ENCODE peak calls at places on chromosomes 12 and 14, in nine cellular contexts. T, N, R, P, I, O, C, D and Q are unnamed samples.

GRCh38 chr14:32230695-32231280 is 27.7 kb upstream of the RNU6-8 start:
- DNase-seq in T (no peak), N (no peak), R (no peak), P (no peak), I (no peak), O (no peak), C (no peak), D (no peak), Q (no peak)

GRCh38 chr14:100019156-100019882 is 45.9 kb upstream of the EVL start:
- DNase-seq in T (no peak), N (no peak), R (no peak), P (no peak), I (no peak), O (no peak), C (peak; percentile 20), D (no peak), Q (no peak)

GRCh38 chr12:121811434-121812319 is 7.9 kb downstream of the SETD1B start:
- DNase-seq in T (peak; percentile 59), N (peak; percentile 77), R (peak; percentile 83), P (peak; percentile 67), I (peak; percentile 77), O (no peak), C (peak; percentile 92), D (no peak), Q (peak; percentile 94)

GRCh38 chr14:57918791-57919190 is 52.9 kb upstream of the SLC35F4 start:
- DNase-seq in T (no peak), N (no peak), R (no peak), P (no peak), I (no peak), O (no peak), C (no peak), D (no peak), Q (no peak)

GRCh38 chr14:103688906-103689902 is 26.0 kb downstream of the XRCC3 start:
- DNase-seq in T (peak; percentile 8), N (no peak), R (peak; percentile 45), P (no peak), I (peak; percentile 59), O (no peak), C (no peak), D (no peak), Q (peak; percentile 84)

GRCh38 chr12:125187148-125187733 is 122.0 kb downstream of the AACS start:
- DNase-seq in T (no peak), N (no peak), R (no peak), P (no peak), I (no peak), O (no peak), C (peak; percentile 44), D (no peak), Q (no peak)

GRCh38 chr12:25052191-25053020 is 103.5 kb upstream of the BCAT1 start:
- DNase-seq in T (no peak), N (no peak), R (no peak), P (no peak), I (peak; percentile 31), O (no peak), C (peak; percentile 22), D (no peak), Q (peak; percentile 78)

GRCh38 chr14:96146131-96146771 is 58.4 kb upstream of the BDKRB2 start:
- DNase-seq in T (peak; percentile 65), N (peak; percentile 61), R (peak; percentile 61), P (peak; percentile 80), I (no peak), O (no peak), C (no peak), D (no peak), Q (no peak)

GRCh38 chr14:29310757-29311156 is 544.2 kb downstream of the FOXG1 start:
- DNase-seq in T (no peak), N (no peak), R (no peak), P (peak; percentile 12), I (no peak), O (no peak), C (no peak), D (no peak), Q (no peak)

GRCh38 chr14:68363841-68364711 is 428.8 kb downstream of the ZFP36L1 start:
- DNase-seq in T (no peak), N (no peak), R (no peak), P (peak; percentile 56), I (peak; percentile 26), O (no peak), C (peak; percentile 85), D (no peak), Q (peak; percentile 85)

GRCh38 chr14:93965287-93965821 is 11.0 kb downstream of the ASB2 start:
- DNase-seq in T (no peak), N (no peak), R (no peak), P (no peak), I (no peak), O (no peak), C (no peak), D (no peak), Q (no peak)

GRCh38 chr14:65745396-65746190 is 333.1 kb downstream of the FUT8 start:
- DNase-seq in T (no peak), N (no peak), R (no peak), P (no peak), I (no peak), O (no peak), C (peak; percentile 2), D (no peak), Q (no peak)

GRCh38 chr12:124201248-124201647 is 93.6 kb upstream of the RFLNA start:
- DNase-seq in T (no peak), N (no peak), R (no peak), P (no peak), I (no peak), O (no peak), C (no peak), D (no peak), Q (no peak)

GRCh38 chr12:69028941-69029729 is 96.2 kb upstream of the CPM start:
- DNase-seq in T (no peak), N (no peak), R (no peak), P (no peak), I (no peak), O (no peak), C (no peak), D (no peak), Q (no peak)

GRCh38 chr14:61573748-61574513 is 121.4 kb upstream of the HIF1A start:
- DNase-seq in T (no peak), N (no peak), R (no peak), P (no peak), I (no peak), O (no peak), C (no peak), D (no peak), Q (no peak)

GRCh38 chr14:28676481-28676880 is 90.1 kb upstream of the FOXG1 start:
- DNase-seq in T (no peak), N (no peak), R (no peak), P (peak; percentile 46), I (no peak), O (peak; percentile 63), C (no peak), D (no peak), Q (no peak)

GRCh38 chr12:118098911-118099671 is 4.7 kb downstream of the VSIG10 start:
- DNase-seq in T (no peak), N (no peak), R (no peak), P (no peak), I (peak; percentile 59), O (no peak), C (no peak), D (no peak), Q (no peak)

GRCh38 chr12:118102070-118102469 is 1.7 kb downstream of the VSIG10 start:
- DNase-seq in T (no peak), N (no peak), R (no peak), P (no peak), I (peak; percentile 35), O (no peak), C (no peak), D (peak; percentile 46), Q (no peak)

GRCh38 chr12:118102609-118103008 is 1.2 kb downstream of the VSIG10 start:
- DNase-seq in T (no peak), N (no peak), R (no peak), P (no peak), I (no peak), O (no peak), C (peak; percentile 35), D (no peak), Q (no peak)

GRCh38 chr12:118103231-118103600 is 595 bp downstream of the VSIG10 start:
- DNase-seq in T (no peak), N (no peak), R (peak; percentile 69), P (peak; percentile 43), I (peak; percentile 31), O (no peak), C (peak; percentile 69), D (no peak), Q (no peak)

GRCh38 chr12:118101051-118101450 is 2.8 kb downstream of the VSIG10 start:
- DNase-seq in T (no peak), N (no peak), R (no peak), P (no peak), I (no peak), O (no peak), C (no peak), D (no peak), Q (no peak)
- H3K27ac ChIP-seq in T (no peak overlapping the region), N (no peak overlapping the region), R (no peak overlapping the region), P (no peak overlapping the region), I (no peak overlapping the region), O (no peak overlapping the region), C (peak overlapping the region; percentile 39), D (no peak overlapping the region), Q (no peak overlapping the region)

GRCh38 chr12:95205016-95205415 is 12.3 kb downstream of the FGD6 start:
- DNase-seq in T (no peak), N (no peak), R (no peak), P (no peak), I (no peak), O (no peak), C (no peak), D (no peak), Q (no peak)
- TF ChIP-seq POLR2AphosphoS5 in T (no peak), N (no peak), R (no peak), P (no peak), I (no peak), O (no peak), C (no peak), D (no peak), Q (no peak)

DNA sequence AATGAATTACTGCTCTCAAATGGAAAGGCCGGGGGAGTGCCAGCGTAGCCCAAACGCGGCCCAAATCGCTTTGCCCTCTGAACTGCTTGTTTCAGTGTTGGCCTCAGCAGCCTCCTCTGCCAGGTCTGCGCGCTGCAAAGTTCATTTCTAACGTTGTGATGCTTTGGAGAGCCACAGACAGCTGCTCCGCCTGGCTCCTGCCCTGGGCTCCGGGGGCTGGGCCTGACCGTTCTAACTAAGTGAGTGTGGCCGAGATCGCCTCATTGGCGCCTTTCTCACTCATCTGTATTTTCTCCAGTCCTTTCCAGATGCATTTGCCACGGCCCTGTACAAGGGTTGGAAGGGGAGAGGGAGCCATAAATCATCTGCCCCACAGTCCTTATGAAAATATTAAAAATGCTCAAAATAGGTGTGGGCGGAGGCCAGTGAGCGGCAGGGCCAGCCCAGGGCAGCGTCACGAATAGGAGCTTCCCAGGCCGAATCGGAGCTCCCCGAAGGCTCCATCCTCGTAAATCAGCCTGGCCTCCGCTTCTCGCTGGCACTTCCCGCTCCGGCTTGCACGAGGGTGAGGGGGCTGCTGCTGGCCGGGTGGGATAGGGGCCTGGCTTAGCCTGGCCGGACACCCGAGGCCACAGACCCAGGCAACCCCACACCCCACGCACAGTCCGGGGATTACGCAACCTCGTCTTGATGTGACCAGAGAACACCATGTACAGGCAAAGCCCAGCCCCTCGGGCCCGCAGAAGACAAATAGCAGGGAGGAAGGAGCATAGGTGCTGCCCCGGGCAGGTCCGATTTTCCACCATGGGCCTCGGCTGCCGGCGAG is 196.6 kb upstream of the DIO3 start:
- DNase-seq in T (no peak), N (no peak), R (peak; percentile 91), P (no peak), I (peak; percentile 57), O (no peak), C (no peak), D (no peak), Q (peak; percentile 72)
- H3K4me1 ChIP-seq in T (no peaks in the 10 kb centered on the region), N (peaks cover 44% of the 10 kb centered on the region), R (peaks cover 21% of the 10 kb centered on the region), P (no peaks in the 10 kb centered on the region), I (peaks cover 16% of the 10 kb centered on the region), O (peaks cover under 1% of the 10 kb centered on the region), C (no peaks in the 10 kb centered on the region), D (no peaks in the 10 kb centered on the region), Q (peaks cover 24% of the 10 kb centered on the region)

GRCh38 chr14:104919993-104920315 is 4.7 kb upstream of the PLD4 start:
- DNase-seq in T (no peak), N (no peak), R (no peak), P (no peak), I (no peak), O (no peak), C (no peak), D (no peak), Q (no peak)
- H3K27ac ChIP-seq in T (no peak overlapping the region), N (no peak overlapping the region), R (no peak overlapping the region), P (no peak overlapping the region), I (no peak overlapping the region), O (no peak overlapping the region), C (no peak overlapping the region), D (no peak overlapping the region), Q (no peak overlapping the region)